ENCODE peak calls at places on chromosome 12, in seven cellular contexts. K, O, N, S, L, Q and R are unnamed samples.

GRCh38 chr12:75505706-75506312 is 5.6 kb downstream of the KRR1 start:
- DNase-seq in K (no peak), O (no peak), N (peak), L (no peak), Q (no peak), S (peak), R (no peak)

GRCh38 chr12:116542345-116542950 is 16.7 kb upstream of the MAP1LC3B2 start:
- DNase-seq in Q (no peak), L (no peak), S (no peak), N (no peak), O (no peak), K (no peak), R (no peak)

GRCh38 chr12:117091758-117092510 is 7.3 kb downstream of the TESC start:
- DNase-seq in S (no peak), N (no peak), K (no peak), Q (no peak), O (no peak), L (no peak), R (no peak)

GRCh38 chr12:93178154-93178878 is 199.4 kb upstream of the NUDT4 start:
- DNase-seq in K (no peak), N (no peak), O (no peak), Q (no peak), S (no peak), L (no peak), R (no peak)

GRCh38 chr12:121590476-121591143 is 9.8 kb upstream of the KDM2B start:
- DNase-seq in Q (peak), S (peak), N (no peak), K (peak), L (no peak), O (peak), R (no peak)

GRCh38 chr12:2052861-2053674 is at the start of gene CACNA1C:
- DNase-seq in K (peak), N (peak), Q (no peak), O (peak), L (no peak), S (peak), R (no peak)

GRCh38 chr12:82996168-82996812 is 309.6 kb downstream of the TMTC2 start:
- DNase-seq in O (no peak), Q (no peak), L (no peak), N (peak), K (no peak), S (no peak), R (no peak)

GRCh38 chr12:95529693-95530225 is 21.5 kb downstream of the USP44 start:
- DNase-seq in O (no peak), Q (no peak), S (no peak), N (no peak), K (no peak), L (no peak), R (no peak)

GRCh38 chr12:124829008-124829707 is 34.5 kb downstream of the SCARB1 start:
- DNase-seq in S (peak), L (no peak), O (peak), Q (no peak), N (no peak), K (no peak), R (no peak)

GRCh38 chr12:47781479-47782371 is 8.7 kb downstream of the SLC48A1 start:
- DNase-seq in K (no peak), Q (no peak), L (no peak), O (no peak), N (no peak), S (no peak), R (no peak)

GRCh38 chr12:108311605-108312004 is 27.5 kb downstream of the CMKLR1 start:
- DNase-seq in S (no peak), N (no peak), K (no peak), Q (no peak), O (no peak), L (no peak), R (no peak)

GRCh38 chr12:116880817-116881324 is 370 bp downstream of the HRK start:
- DNase-seq in N (peak), S (peak), L (no peak), O (peak), Q (peak), K (peak), R (no peak)

GRCh38 chr12:113867258-113867657 is 98.9 kb downstream of the RBM19 start:
- DNase-seq in L (no peak), K (no peak), Q (no peak), N (no peak), O (no peak), S (no peak), R (no peak)

GRCh38 chr12:83005534-83006197 is 319.0 kb downstream of the TMTC2 start:
- DNase-seq in O (no peak), Q (no peak), N (no peak), L (no peak), S (no peak), K (no peak), R (no peak)

GRCh38 chr12:68310370-68310769 is 21.8 kb downstream of the MDM1 start:
- DNase-seq in N (no peak), S (peak), Q (no peak), K (no peak), O (no peak), L (no peak), R (no peak)

GRCh38 chr12:58202933-58203713 is 261.8 kb downstream of the ATP23 start:
- DNase-seq in L (no peak), Q (no peak), O (no peak), N (no peak), S (no peak), K (no peak), R (no peak)

GRCh38 chr12:5377997-5378596 is 53.8 kb upstream of the NTF3 start:
- DNase-seq in L (no peak), N (peak), K (no peak), O (peak), Q (no peak), S (no peak), R (peak)

GRCh38 chr12:93356214-93356613 is 21.5 kb upstream of the NUDT4 start:
- DNase-seq in L (no peak), K (no peak), N (no peak), O (no peak), S (no peak), Q (no peak), R (no peak)

GRCh38 chr12:15562263-15562662 is 226.9 kb downstream of the EPS8 start:
- DNase-seq in L (no peak), N (no peak), Q (no peak), K (peak), S (no peak), O (no peak), R (no peak)

GRCh38 chr12:64670039-64670438 is 59.7 kb downstream of the RASSF3 start:
- DNase-seq in K (no peak), S (no peak), O (no peak), L (no peak), N (no peak), Q (no peak), R (no peak)

GRCh38 chr12:91460457-91460856 is 277.8 kb upstream of the DCN start:
- DNase-seq in O (no peak), S (no peak), Q (no peak), N (peak), K (no peak), L (no peak), R (no peak)

GRCh38 chr12:104586325-104587048 is 129.7 kb downstream of the CHST11 start:
- DNase-seq in S (no peak), N (no peak), O (peak), Q (no peak), K (no peak), L (no peak), R (no peak)

GRCh38 chr12:69879007-69879960 is 54.3 kb downstream of the MYRFL start:
- DNase-seq in L (peak), S (peak), N (peak), Q (peak), K (peak), O (peak), R (peak)

GRCh38 chr12:88725592-88726143 is 145.4 kb upstream of the KITLG start:
- DNase-seq in L (no peak), N (no peak), Q (no peak), S (no peak), K (no peak), O (no peak), R (no peak)

GRCh38 chr12:14948672-14949071 is 10.3 kb upstream of the ERP27 start:
- DNase-seq in L (peak), S (peak), K (peak), N (no peak), O (peak), Q (peak), R (no peak)

GRCh38 chr12:118058227-118058626 is 2.8 kb downstream of the WSB2 start:
- DNase-seq in Q (no peak), K (no peak), O (no peak), S (no peak), L (no peak), N (no peak), R (no peak)